ENCODE peak calls at places on chromosomes 12 and 14, in ten cellular contexts. P is breast epithelium; D is CD4-positive, CD25-positive, alpha-beta regulatory T cell; W is AG04450; R is left lung; K is mammary epithelial cell; T is prostate gland; E is hepatocyte; Q is IMR-90; C is suprapubic skin. S is an unnamed sample.
A peak's percentile ranks its signal among the peaks of the same experiment; 100 is the strongest.

GRCh38 chr12:68203460-68203875 is 22.1 kb downstream of the IL26 start:
- DNase-seq in P (no peak), D (peak; percentile 23), W (no peak), R (no peak), K (no peak), T (no peak), E (no peak), Q (no peak), C (no peak), S (no peak)

GRCh38 chr14:50257728-50258127 is 26.4 kb upstream of the SOS2 start:
- DNase-seq in P (no peak), D (no peak), W (no peak), R (no peak), K (peak; percentile 28), T (no peak), E (no peak), Q (no peak), C (no peak), S (no peak)

GRCh38 chr12:125797421-125798175 is 732.4 kb downstream of the AACS start:
- DNase-seq in P (no peak), D (no peak), W (no peak), R (no peak), K (no peak), T (no peak), E (no peak), Q (no peak), C (no peak), S (no peak)

GRCh38 chr12:112386726-112387125 is 4.5 kb upstream of the HECTD4 start:
- DNase-seq in P (no peak), D (no peak), W (peak; percentile 63), R (no peak), K (no peak), T (no peak), E (peak; percentile 75), Q (peak; percentile 84), C (no peak), S (peak; percentile 41)

GRCh38 chr14:26694521-26694920 is 96.7 kb upstream of the NOVA1 start:
- DNase-seq in P (no peak), D (no peak), W (no peak), R (no peak), K (no peak), T (no peak), E (no peak), Q (no peak), C (no peak), S (no peak)

GRCh38 chr12:124720687-124721500 is 142.8 kb downstream of the SCARB1 start:
- DNase-seq in P (peak; percentile 77), D (no peak), W (no peak), R (no peak), K (no peak), T (peak; percentile 93), E (peak; percentile 67), Q (peak; percentile 60), C (no peak), S (no peak)

GRCh38 chr12:32727237-32727636 is 28.5 kb downstream of the YARS2 start:
- DNase-seq in P (no peak), D (no peak), W (no peak), R (no peak), K (no peak), T (no peak), E (no peak), Q (no peak), C (no peak), S (peak; percentile 64)

GRCh38 chr14:105337966-105338365 is 23.4 kb downstream of the PACS2 start:
- DNase-seq in P (no peak), D (no peak), W (no peak), R (peak; percentile 72), K (no peak), T (no peak), E (no peak), Q (no peak), C (no peak), S (peak; percentile 44)

GRCh38 chr14:65251213-65251612 is 148.9 kb upstream of the MAX start:
- DNase-seq in P (no peak), D (no peak), W (peak; percentile 39), R (no peak), K (peak; percentile 95), T (no peak), E (no peak), Q (peak; percentile 87), C (no peak), S (no peak)

GRCh38 chr14:83269583-83269982 is 1735.9 kb upstream of the SEL1L start:
- DNase-seq in P (no peak), D (no peak), W (no peak), R (no peak), K (no peak), T (no peak), E (no peak), Q (no peak), C (no peak), S (no peak)

GRCh38 chr14:97970222-97970621 is 1173.0 kb downstream of the VRK1 start:
- DNase-seq in P (no peak), D (no peak), W (no peak), R (no peak), K (no peak), T (no peak), E (no peak), Q (no peak), C (no peak), S (no peak)

GRCh38 chr12:131852551-131853299 is 24.5 kb downstream of the MMP17 start:
- DNase-seq in P (no peak), D (no peak), W (no peak), R (peak; percentile 65), K (no peak), T (no peak), E (no peak), Q (peak; percentile 26), C (no peak), S (peak; percentile 61)

DNA sequence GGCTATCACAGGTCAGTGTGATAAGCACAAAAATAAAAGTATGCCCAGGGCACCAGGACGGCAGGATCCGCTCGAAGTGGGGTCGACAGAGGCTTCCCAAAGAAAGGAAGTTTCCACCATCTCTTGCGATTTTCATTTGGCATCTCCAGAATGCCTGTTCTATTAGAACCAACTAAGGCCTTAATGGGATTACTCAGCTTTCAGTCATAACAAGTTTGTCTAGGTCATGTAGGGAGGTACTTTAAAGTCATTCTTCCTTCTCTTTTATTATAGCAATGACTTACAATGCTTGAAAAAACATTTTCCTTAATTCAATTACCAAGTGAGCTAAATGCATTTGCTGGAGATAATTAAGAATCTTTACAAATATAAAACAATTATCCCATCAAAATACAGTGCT is 83.6 kb upstream of the DIO3 start:
- DNase-seq in P (no peak), D (no peak), W (no peak), R (no peak), K (no peak), T (no peak), E (no peak), Q (peak; percentile 35), C (no peak), S (no peak)
- H3K27ac ChIP-seq in P (no peak overlapping the region), D (no peak overlapping the region), W (no peak overlapping the region), R (peak overlapping the region; percentile 19), K (no peak overlapping the region), T (peak overlapping the region; percentile 19), E (peak overlapping the region; percentile 78), Q (no peak overlapping the region), C (no peak overlapping the region), S (no peak overlapping the region)

GRCh38 chr14:43232261-43232660 is 1274.8 kb downstream of the FSCB start:
- DNase-seq in P (no peak), D (no peak), W (no peak), R (no peak), K (no peak), T (no peak), E (no peak), Q (no peak), C (no peak), S (no peak)
- H3K4me3 ChIP-seq in P (no peak overlapping the region), D (no peak overlapping the region), W (no peak overlapping the region), R (no peak overlapping the region), K (no peak overlapping the region), T (no peak overlapping the region), E (no peak overlapping the region), Q (no peak overlapping the region), C (no peak overlapping the region), S (no peak overlapping the region)

DNA sequence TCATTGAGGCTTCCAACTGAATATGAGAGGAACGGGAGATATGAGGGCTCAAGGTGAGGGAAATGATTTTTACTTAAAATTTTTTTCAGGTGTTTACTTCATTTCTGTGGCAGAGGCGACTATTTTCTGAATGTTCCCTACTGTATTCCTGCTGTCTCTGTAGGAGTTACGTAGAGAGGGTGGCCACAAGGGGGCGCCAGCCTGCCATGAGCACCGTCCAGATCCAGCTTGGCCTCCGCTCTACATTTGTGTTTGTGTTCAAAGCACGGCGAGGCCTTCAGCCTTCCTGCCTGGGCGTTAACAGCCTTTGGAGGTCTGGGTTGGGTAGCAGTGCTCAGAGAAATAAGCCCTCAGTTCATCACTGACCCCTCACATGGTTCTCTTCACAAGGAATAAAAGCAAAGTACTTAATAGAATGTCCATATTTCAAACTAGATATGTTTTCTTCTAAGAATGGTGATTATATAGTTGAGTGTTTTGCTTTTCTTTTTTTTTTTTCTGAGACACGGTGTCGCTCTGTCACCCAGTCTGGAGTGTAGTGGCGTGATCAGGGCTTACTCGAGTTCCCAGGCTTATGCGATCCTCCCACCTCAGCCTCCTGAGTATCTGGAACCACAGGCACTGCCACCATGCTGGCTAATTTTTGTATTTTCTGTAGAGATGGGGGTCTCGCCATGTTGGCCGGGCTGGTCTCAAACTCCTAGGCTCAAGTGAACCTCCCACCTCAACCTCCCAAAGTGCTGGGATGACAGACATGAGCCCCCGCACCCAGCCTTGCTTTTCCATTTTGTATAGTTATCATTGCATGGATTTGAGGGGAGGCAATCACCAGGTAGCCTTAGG is 22.3 kb downstream of the CKB start:
- DNase-seq in P (peak; percentile 86), D (peak; percentile 68), W (peak; percentile 66), R (peak; percentile 95), K (peak; percentile 60), T (peak; percentile 96), E (peak; percentile 96), Q (peak; percentile 81), C (peak; percentile 95), S (peak; percentile 95)
- H3K27ac ChIP-seq in P (peak overlapping the region; percentile 33), D (no peak overlapping the region), W (no peak overlapping the region), R (no peak overlapping the region), K (no peak overlapping the region), T (peak overlapping the region; percentile 61), E (no peak overlapping the region), Q (no peak overlapping the region), C (no peak overlapping the region), S (no peak overlapping the region)

DNA sequence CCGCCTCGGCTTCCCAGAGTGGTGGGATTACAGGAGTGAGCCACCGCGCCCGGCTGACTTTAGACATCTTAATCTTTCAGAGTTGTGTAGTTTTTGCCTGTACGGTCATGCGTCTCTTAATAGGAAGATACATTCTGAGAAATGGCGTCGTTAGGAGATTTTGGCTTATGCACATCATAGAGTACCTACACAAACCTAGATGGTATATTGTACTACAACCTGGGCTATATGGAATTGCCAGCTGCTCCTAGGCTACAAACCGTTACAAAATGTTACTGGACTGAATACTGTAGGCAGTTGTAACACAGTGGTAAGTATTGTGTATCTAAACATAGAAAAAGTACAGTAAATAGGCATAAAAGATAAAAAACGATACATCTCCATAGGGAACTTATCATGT is 1.3 kb downstream of the TSFM start:
- DNase-seq in P (no peak), D (no peak), W (no peak), R (no peak), K (no peak), T (no peak), E (no peak), Q (no peak), C (no peak), S (no peak)
- H3K4me3 ChIP-seq in P (peak overlapping the region; percentile 74), D (peak overlapping the region; percentile 21), W (no peak overlapping the region), R (no peak overlapping the region), K (no peak overlapping the region), T (no peak overlapping the region), E (no peak overlapping the region), Q (no peak overlapping the region), C (peak overlapping the region; percentile 93), S (no peak overlapping the region)